ENCODE peak calls at places on chromosomes 7 and 10, in ten cellular contexts. P is lung microvascular endothelial cell; T is B cell; V is T-cell; G is mucosa of gallbladder; H is SK-N-DZ; X is fibroblast of gingiva; A is activated CD8-positive, alpha-beta memory T cell treated with anti-CD3 and anti-CD28 coated beads, Interleukin-2, amount 50 U/mL, for 48 hours; K is substantia nigra; J is naive thymus-derived CD4-positive, alpha-beta T cell. B is an unnamed sample.

GRCh38 chr7:116417593-116418345 is 81.8 kb upstream of the CAV2 start:
- DNase-seq in G (no peak), K (no peak), J (no peak), A (no peak), V (no peak), H (no peak), T (no peak), P (peak), X (no peak), B (no peak)

GRCh38 chr7:2735744-2736143 is 47.7 kb downstream of the AMZ1 start:
- DNase-seq in J (no peak), T (no peak), A (no peak), V (no peak), K (no peak), H (no peak), X (no peak), G (no peak), P (no peak), B (no peak)

GRCh38 chr7:105621617-105622016 is 40.3 kb upstream of the EFCAB10 start:
- DNase-seq in T (no peak), G (peak), J (no peak), K (no peak), X (peak), P (no peak), H (no peak), A (no peak), V (no peak), B (no peak)

GRCh38 chr10:11189581-11190376 is 172.1 kb downstream of the CELF2 start:
- DNase-seq in K (no peak), T (no peak), P (no peak), H (no peak), V (no peak), J (no peak), G (no peak), A (no peak), X (no peak), B (no peak)

GRCh38 chr7:77426052-77426404 is 9.9 kb upstream of the GSAP start:
- DNase-seq in V (no peak), T (no peak), G (no peak), P (no peak), A (no peak), X (no peak), K (no peak), J (no peak), H (no peak), B (no peak)

GRCh38 chr10:79146611-79147130 is 77.9 kb downstream of the ZMIZ1 start:
- DNase-seq in P (peak), K (no peak), X (peak), A (no peak), G (peak), T (no peak), H (no peak), J (peak), V (no peak), B (peak)

GRCh38 chr7:155729847-155730246 is 82.4 kb downstream of the SHH start:
- DNase-seq in K (no peak), H (no peak), T (no peak), G (no peak), V (no peak), A (no peak), X (peak), P (peak), J (no peak), B (peak)

GRCh38 chr7:964401-965231 is 10.1 kb upstream of the ADAP1 start:
- DNase-seq in T (no peak), A (no peak), G (peak), X (peak), V (no peak), K (no peak), J (no peak), H (peak), P (no peak), B (no peak)

GRCh38 chr7:27198871-27199801 is 755 bp downstream of the HOXA13 start:
- DNase-seq in X (no peak), H (no peak), A (peak), K (no peak), P (no peak), J (no peak), G (no peak), V (no peak), T (no peak), B (no peak)

GRCh38 chr7:42210333-42210732 is 26.7 kb downstream of the GLI3 start:
- DNase-seq in V (no peak), J (no peak), T (no peak), A (no peak), G (no peak), X (no peak), P (no peak), K (no peak), H (no peak), B (no peak)

GRCh38 chr10:63491558-63492316 is 26.0 kb upstream of the JMJD1C start:
- DNase-seq in P (peak), A (no peak), X (peak), T (no peak), G (no peak), V (no peak), K (no peak), J (no peak), H (no peak), B (no peak)

GRCh38 chr7:50068850-50069551 is 24.0 kb downstream of the ZPBP start:
- DNase-seq in T (no peak), P (peak), X (no peak), V (no peak), H (no peak), G (peak), J (no peak), A (no peak), K (no peak), B (no peak)

GRCh38 chr10:42952358-42952757 is 124.5 kb upstream of the RET start:
- DNase-seq in V (no peak), A (peak), T (no peak), J (no peak), K (no peak), G (peak), X (no peak), P (no peak), H (peak), B (peak)

GRCh38 chr7:27184342-27185012 is 555 bp downstream of the HOXA11 start:
- DNase-seq in G (no peak), T (no peak), J (no peak), V (no peak), K (no peak), H (no peak), P (peak), A (peak), X (peak), B (no peak)

GRCh38 chr10:2985729-2986232 is 81.6 kb upstream of the PFKP start:
- DNase-seq in P (peak), V (no peak), H (no peak), A (no peak), K (no peak), G (peak), J (no peak), T (no peak), X (no peak), B (peak)

GRCh38 chr10:47036771-47037170 is 125.5 kb downstream of the PTPN20 start:
- DNase-seq in K (no peak), G (no peak), V (no peak), H (no peak), P (no peak), T (no peak), J (no peak), A (no peak), X (no peak), B (no peak)

GRCh38 chr7:144110272-144110671 is 889 bp downstream of the OR2A2 start:
- DNase-seq in G (no peak), X (no peak), J (no peak), V (no peak), P (no peak), A (no peak), K (no peak), T (no peak), H (no peak), B (no peak)

GRCh38 chr10:5809541-5810154 is 3.6 kb downstream of the GDI2 start:
- DNase-seq in K (no peak), J (no peak), P (peak), A (no peak), X (no peak), T (no peak), V (no peak), H (no peak), G (no peak), B (no peak)

GRCh38 chr10:122112021-122112616 is 123.2 kb downstream of the TACC2 start:
- DNase-seq in G (no peak), A (no peak), X (peak), H (no peak), V (no peak), P (peak), J (no peak), T (no peak), K (no peak), B (no peak)

GRCh38 chr10:656883-657282 is 32.6 kb downstream of the DIP2C start:
- DNase-seq in J (no peak), T (no peak), V (no peak), G (no peak), K (no peak), A (no peak), X (no peak), P (no peak), H (no peak), B (no peak)

GRCh38 chr7:19016140-19016539 is 101.3 kb downstream of the TWIST1 start:
- DNase-seq in H (no peak), J (no peak), A (no peak), X (no peak), V (no peak), G (no peak), K (no peak), P (peak), T (no peak), B (no peak)

GRCh38 chr10:73251683-73252444 is 580 bp downstream of the MRPS16 start:
- DNase-seq in T (no peak), V (no peak), G (no peak), X (no peak), A (peak), K (no peak), P (peak), J (no peak), H (no peak), B (no peak)

GRCh38 chr7:102077081-102077480 is 209.6 kb upstream of the SH2B2 start:
- DNase-seq in T (no peak), A (no peak), X (no peak), G (no peak), P (no peak), K (no peak), H (no peak), J (no peak), V (no peak), B (no peak)

GRCh38 chr7:75734586-75735047 is 4.1 kb downstream of the HIP1 start:
- DNase-seq in H (no peak), T (no peak), V (no peak), X (no peak), A (no peak), G (no peak), K (no peak), P (peak), J (no peak), B (no peak)

GRCh38 chr7:154928136-154929005 is 74.6 kb downstream of the PAXIP1 start:
- DNase-seq in X (peak), V (peak), G (peak), P (peak), A (peak), J (peak), T (peak), H (peak), K (no peak), B (peak)

GRCh38 chr7:128271471-128272454 is 30.7 kb downstream of the LEP start:
- DNase-seq in G (no peak), K (no peak), X (no peak), J (no peak), A (no peak), H (no peak), P (no peak), T (no peak), V (no peak), B (no peak)

GRCh38 chr7:45563401-45563800 is 10.8 kb upstream of the ADCY1 start:
- DNase-seq in A (peak), P (no peak), K (no peak), X (no peak), G (no peak), J (no peak), V (no peak), T (no peak), H (no peak), B (no peak)

GRCh38 chr7:111138196-111138569 is 47.3 kb downstream of the LRRN3 start:
- DNase-seq in P (peak), T (no peak), H (no peak), G (no peak), V (peak), X (peak), A (peak), K (no peak), J (peak), B (peak)

GRCh38 chr7:149870701-149871483 is 2.9 kb upstream of the ATP6V0E2 start:
- DNase-seq in K (no peak), X (no peak), J (no peak), T (no peak), V (no peak), G (peak), H (no peak), P (no peak), A (peak), B (peak)

GRCh38 chr7:36391436-36392198 is 2.0 kb downstream of the ANLN start:
- DNase-seq in T (no peak), X (no peak), P (peak), A (no peak), G (no peak), H (no peak), K (no peak), J (no peak), V (no peak), B (no peak)

GRCh38 chr7:74061840-74062539 is 21.6 kb upstream of the LIMK1 start:
- DNase-seq in G (peak), J (no peak), K (peak), A (peak), H (peak), P (peak), X (peak), V (peak), T (peak), B (peak)

GRCh38 chr10:123831259-123831658 is 60.3 kb downstream of the CPXM2 start:
- DNase-seq in G (no peak), A (no peak), X (peak), K (no peak), J (no peak), V (no peak), H (no peak), T (no peak), P (no peak), B (no peak)

GRCh38 chr7:123662293-123662692 is 6.6 kb downstream of the LMOD2 start:
- DNase-seq in H (no peak), K (no peak), X (no peak), J (no peak), A (no peak), P (no peak), V (no peak), G (no peak), T (no peak), B (no peak)

GRCh38 chr7:128989961-128990360 is 52.2 kb downstream of the IRF5 start:
- DNase-seq in G (no peak), H (no peak), X (no peak), A (no peak), P (no peak), V (no peak), K (no peak), J (no peak), T (no peak), B (no peak)

GRCh38 chr10:51698473-51699063 is 827 bp downstream of the CSTF2T start:
- DNase-seq in V (no peak), G (no peak), T (no peak), A (no peak), X (no peak), P (peak), K (peak), J (no peak), H (peak), B (no peak)

GRCh38 chr7:37546677-37547076 is 98.0 kb upstream of the ELMO1 start:
- DNase-seq in P (no peak), J (no peak), G (no peak), T (no peak), A (no peak), V (no peak), H (no peak), K (no peak), X (no peak), B (no peak)

B was measured in Peyer's patch.